ENCODE peak calls at places on chromosomes 5 and 9, in six cellular contexts. Q is choroid plexus epithelial cell, N is lower lobe of right lung, X is astrocyte, E is mucosa of descending colon, M is prostate gland. W is an unnamed sample.

GRCh38 chr9:122777935-122778671 is 10.6 kb upstream of the OR5C1 start:
- DNase-seq in N (no peak), X (peak), M (no peak), E (no peak), Q (peak), W (peak)

GRCh38 chr9:127580371-127580770 is 31.7 kb upstream of the STXBP1 start:
- DNase-seq in N (peak), X (no peak), M (no peak), E (no peak), Q (no peak), W (no peak)

GRCh38 chr5:74433255-74434123 is 207.0 kb downstream of the ENC1 start:
- DNase-seq in X (peak), Q (peak), N (no peak), E (no peak), M (no peak), W (peak)

GRCh38 chr5:109630109-109630508 is 59.6 kb upstream of the MAN2A1 start:
- DNase-seq in E (no peak), M (no peak), X (peak), N (no peak), Q (peak), W (peak)

GRCh38 chr5:148248894-148249293 is 10.6 kb downstream of the MARCOL start:
- DNase-seq in X (no peak), E (no peak), Q (no peak), N (no peak), M (no peak), W (no peak)

GRCh38 chr9:88927510-88927909 is 63.8 kb upstream of the S1PR3 start:
- DNase-seq in Q (no peak), X (no peak), M (no peak), E (no peak), N (no peak), W (no peak)

GRCh38 chr9:114287763-114288232 is 35.1 kb upstream of the ORM1 start:
- DNase-seq in N (peak), Q (no peak), E (no peak), M (no peak), X (no peak), W (no peak)

GRCh38 chr5:74402553-74402952 is 238.0 kb downstream of the ENC1 start:
- DNase-seq in N (peak), Q (no peak), M (no peak), E (no peak), X (no peak), W (no peak)

GRCh38 chr9:73402081-73403028 is 250.7 kb downstream of the ANXA1 start:
- DNase-seq in N (no peak), Q (no peak), E (no peak), M (peak), X (no peak), W (no peak)

GRCh38 chr9:134342746-134343115 is 16.5 kb downstream of the RXRA start:
- DNase-seq in Q (no peak), E (no peak), M (no peak), N (no peak), X (no peak), W (no peak)

GRCh38 chr5:142082182-142082781 is 26.3 kb upstream of the NDFIP1 start:
- DNase-seq in N (no peak), E (no peak), X (no peak), M (no peak), Q (no peak), W (no peak)

GRCh38 chr9:16675131-16675530 is 195.3 kb downstream of the BNC2 start:
- DNase-seq in Q (peak), N (no peak), E (no peak), X (no peak), M (no peak), W (no peak)

GRCh38 chr9:107397076-107398049 is 92.2 kb downstream of the KLF4 start:
- DNase-seq in M (peak), Q (no peak), N (no peak), X (peak), E (no peak), W (peak)

GRCh38 chr9:6645153-6646027 is at the start of gene GLDC:
- DNase-seq in X (no peak), M (peak), E (peak), Q (no peak), N (peak), W (no peak)

GRCh38 chr9:114314881-114315722 is 7.8 kb upstream of the ORM1 start:
- DNase-seq in X (no peak), N (peak), M (no peak), Q (no peak), E (no peak), W (no peak)

GRCh38 chr5:179271821-179272325 is 73.4 kb downstream of the ADAMTS2 start:
- DNase-seq in Q (no peak), M (no peak), X (no peak), E (no peak), N (peak), W (no peak)

GRCh38 chr9:131627326-131627845 is 82.1 kb downstream of the PRRT1B start:
- DNase-seq in E (no peak), M (no peak), N (no peak), X (peak), Q (peak), W (no peak)

GRCh38 chr5:31382051-31382878 is 149.6 kb downstream of the DROSHA start:
- DNase-seq in N (no peak), E (no peak), Q (peak), M (no peak), X (peak), W (no peak)

GRCh38 chr5:106959447-106959846 is 711.3 kb downstream of the EFNA5 start:
- DNase-seq in M (no peak), X (peak), N (no peak), E (peak), Q (no peak), W (no peak)

GRCh38 chr5:171946382-171946781 is 60.1 kb downstream of the FBXW11 start:
- DNase-seq in Q (no peak), E (no peak), N (no peak), M (no peak), X (no peak), W (no peak)

GRCh38 chr9:99431103-99431502 is 209.0 kb downstream of the SEC61B start:
- DNase-seq in M (no peak), Q (peak), E (no peak), X (peak), N (no peak), W (peak)

GRCh38 chr5:135053278-135053677 is 19.2 kb upstream of the PITX1 start:
- DNase-seq in M (no peak), E (no peak), N (peak), Q (no peak), X (no peak), W (no peak)

GRCh38 chr5:33409435-33410146 is 31.2 kb upstream of the TARS1 start:
- DNase-seq in X (no peak), E (peak), Q (peak), N (no peak), M (no peak), W (peak)

GRCh38 chr9:123269316-123269715 is 930 bp upstream of the STRBP start:
- DNase-seq in N (no peak), E (peak), Q (no peak), M (no peak), X (no peak), W (no peak)

GRCh38 chr9:107983762-107984161 is 494.2 kb upstream of the KLF4 start:
- DNase-seq in N (no peak), Q (no peak), E (no peak), X (no peak), M (no peak), W (no peak)

GRCh38 chr5:3844266-3844665 is 248.6 kb downstream of the IRX1 start:
- DNase-seq in X (no peak), Q (no peak), N (no peak), M (no peak), E (no peak), W (no peak)

GRCh38 chr5:165869066-165869465 is 2363.6 kb downstream of the MAT2B start:
- DNase-seq in X (peak), M (no peak), N (no peak), Q (no peak), E (no peak), W (no peak)

GRCh38 chr5:172175263-172175719 is 12.7 kb downstream of the STK10 start:
- DNase-seq in N (peak), E (peak), Q (no peak), M (no peak), X (no peak), W (no peak)

GRCh38 chr9:121566401-121567141 is 66.9 kb upstream of the GGTA1 start:
- DNase-seq in M (no peak), N (no peak), E (peak), Q (peak), X (peak), W (peak)

GRCh38 chr9:84850830-84851372 is 181.4 kb downstream of the NTRK2 start:
- DNase-seq in Q (no peak), N (no peak), E (no peak), X (no peak), M (no peak), W (no peak)

GRCh38 chr9:120299785-120300184 is 280.2 kb downstream of the CDK5RAP2 start:
- DNase-seq in E (no peak), X (no peak), N (no peak), M (no peak), Q (no peak), W (no peak)

GRCh38 chr9:135702002-135702721 is at the start of gene KCNT1:
- DNase-seq in X (no peak), M (peak), E (peak), Q (peak), N (no peak), W (peak)

GRCh38 chr5:57137401-57137800 is 36.5 kb upstream of the GPBP1 start:
- DNase-seq in X (no peak), N (no peak), M (no peak), E (no peak), Q (no peak), W (no peak)

GRCh38 chr9:3698531-3698930 is 172.7 kb upstream of the RFX3 start:
- DNase-seq in Q (no peak), E (no peak), X (no peak), N (no peak), M (no peak), W (no peak)

GRCh38 chr5:93571111-93571977 is 9.7 kb downstream of the NR2F1-AS1 start:
- DNase-seq in N (no peak), E (no peak), Q (peak), M (no peak), X (no peak), W (no peak)

GRCh38 chr5:14881826-14882225 is 10.2 kb upstream of the ANKH start:
- DNase-seq in M (no peak), N (no peak), X (no peak), Q (no peak), E (no peak), W (no peak)

GRCh38 chr9:111895996-111896941 is at the start of gene UGCG:
- DNase-seq in E (peak), Q (peak), X (peak), M (peak), N (peak), W (peak)

GRCh38 chr9:111900081-111900805 is 3.6 kb downstream of the UGCG start:
- DNase-seq in M (no peak), X (no peak), Q (no peak), E (no peak), N (no peak), W (peak)

GRCh38 chr9:111898331-111899096 is 1.9 kb downstream of the UGCG start:
- DNase-seq in E (no peak), N (no peak), X (no peak), Q (no peak), M (no peak), W (peak)

GRCh38 chr9:111897831-111898144 is 1.2 kb downstream of the UGCG start:
- DNase-seq in X (no peak), N (no peak), Q (no peak), E (no peak), M (no peak), W (no peak)

GRCh38 chr9:111896942-111897830 is 572 bp downstream of the UGCG start:
- DNase-seq in X (no peak), M (peak), Q (no peak), E (peak), N (peak), W (peak)
- TF ChIP-seq CTCF in X (no peak), M (peak), Q (no peak), E (no peak), N (peak), W (no peak)

GRCh38 chr9:17783227-17783626 is 204.4 kb downstream of the SH3GL2 start:
- DNase-seq in E (no peak), N (no peak), X (no peak), M (no peak), Q (no peak), W (no peak)
- TF ChIP-seq CTCF in E (no peak), N (no peak), X (no peak), M (no peak), Q (no peak), W (no peak)

DNA sequence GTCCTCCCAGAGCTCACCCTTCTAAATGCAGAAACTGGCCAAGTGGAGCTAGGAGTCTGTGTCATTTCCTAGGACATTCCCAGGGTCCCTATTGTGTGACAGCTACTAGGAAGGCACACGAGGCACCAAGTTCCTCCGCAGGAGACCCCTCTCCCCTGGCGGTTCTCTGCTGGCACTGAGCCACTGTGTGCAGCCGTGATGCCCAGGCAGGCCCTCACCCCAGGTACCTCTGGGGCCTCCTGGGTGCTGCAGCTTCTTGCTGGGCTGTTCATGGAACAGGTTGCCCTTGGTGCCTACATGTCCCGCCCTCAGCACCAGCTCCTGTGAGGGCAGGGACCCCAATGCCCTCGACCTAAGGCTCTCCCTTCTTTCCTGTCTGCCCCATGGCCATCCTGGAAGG is 23.1 kb downstream of the MED10 start:
- DNase-seq in Q (no peak), X (no peak), E (no peak), M (no peak), N (no peak), W (no peak)
- TF ChIP-seq CTCF in Q (no peak), X (no peak), E (no peak), M (no peak), N (no peak), W (no peak)

GRCh38 chr9:129383415-129384088 is 205.5 kb upstream of the IER5L start:
- DNase-seq in M (peak), Q (peak), N (peak), X (peak), E (peak), W (peak)
- TF ChIP-seq CTCF in M (peak), Q (peak), N (peak), X (no peak), E (no peak), W (no peak)

GRCh38 chr5:73135429-73136276 is 15.3 kb downstream of the TMEM171 start:
- DNase-seq in X (no peak), E (no peak), M (no peak), N (no peak), Q (peak), W (no peak)
- TF ChIP-seq CTCF in X (peak), E (no peak), M (no peak), N (no peak), Q (peak), W (peak)